ENCODE peak calls at places on chromosomes 11 and 22, in six cellular contexts. Z is HuH-7, X is GM12891, M is NCI-H460, O is iPS DF 6.9, A is HT-29. S is an unnamed sample.

GRCh38 chr11:129778877-129779276 is 36.8 kb upstream of the TMEM45B start:
- DNase-seq in O (no peak), M (no peak), X (no peak), A (no peak), Z (no peak), S (no peak)

GRCh38 chr11:124837491-124837856 is 27.8 kb upstream of the ROBO3 start:
- DNase-seq in M (peak; percentile 32), X (no peak), A (peak; percentile 89), O (no peak), Z (peak; percentile 62), S (no peak)

GRCh38 chr22:43128116-43128515 is 15.1 kb downstream of the MCAT start:
- DNase-seq in A (no peak), M (no peak), O (no peak), Z (no peak), X (no peak), S (no peak)

GRCh38 chr11:73961321-73961720 is 10.5 kb downstream of the DNAJB13 start:
- DNase-seq in O (no peak), X (no peak), A (no peak), M (no peak), Z (no peak), S (no peak)

GRCh38 chr11:2690261-2690575 is 9.6 kb downstream of the KCNQ1OT1 start:
- DNase-seq in O (no peak), M (no peak), X (no peak), Z (no peak), A (no peak), S (no peak)

GRCh38 chr11:68855205-68855978 is 13.7 kb upstream of the CPT1A start:
- DNase-seq in M (no peak), Z (no peak), O (no peak), A (no peak), X (no peak), S (no peak)

GRCh38 chr11:836274-836673 is 3.5 kb downstream of the CD151 start:
- DNase-seq in Z (no peak), A (no peak), X (no peak), M (no peak), O (no peak), S (no peak)

GRCh38 chr11:60485987-60486386 is 6.6 kb upstream of the MS4A12 start:
- DNase-seq in O (no peak), M (peak; percentile 14), X (peak; percentile 64), Z (peak; percentile 61), A (peak; percentile 89), S (no peak)

GRCh38 chr22:44211946-44212930 is 31.5 kb downstream of the PARVG start:
- DNase-seq in A (no peak), M (no peak), X (no peak), O (no peak), Z (no peak), S (no peak)

GRCh38 chr11:130087294-130087926 is 17.7 kb downstream of the APLP2 start:
- DNase-seq in Z (no peak), X (no peak), O (no peak), M (no peak), A (no peak), S (no peak)

GRCh38 chr11:107427569-107428180 is 29.9 kb downstream of the CWF19L2 start:
- DNase-seq in X (no peak), A (no peak), M (no peak), O (no peak), Z (no peak), S (no peak)

GRCh38 chr11:92765965-92766371 is 203.5 kb upstream of the MTNR1B start:
- DNase-seq in O (peak; percentile 43), M (no peak), Z (no peak), A (no peak), X (no peak), S (no peak)

GRCh38 chr11:130115218-130115617 is 44.4 kb upstream of the ST14 start:
- DNase-seq in M (no peak), O (no peak), Z (no peak), A (no peak), X (no peak), S (no peak)

GRCh38 chr11:131980878-131981668 is 610.7 kb downstream of the NTM start:
- DNase-seq in A (no peak), Z (no peak), X (no peak), O (no peak), M (no peak), S (no peak)

GRCh38 chr11:34427171-34427805 is 11.4 kb upstream of the CAT start:
- DNase-seq in O (no peak), M (peak; percentile 43), X (no peak), A (no peak), Z (no peak), S (no peak)

GRCh38 chr11:71192629-71193028 is 59.7 kb downstream of the SHANK2 start:
- DNase-seq in O (no peak), M (no peak), A (no peak), Z (no peak), X (no peak), S (no peak)

GRCh38 chr11:2804701-2805387 is 80.7 kb downstream of the CDKN1C start:
- DNase-seq in O (no peak), X (no peak), A (no peak), Z (no peak), M (no peak), S (peak; percentile 18)

GRCh38 chr22:31857247-31857646 is 87.1 kb upstream of the YWHAH start:
- DNase-seq in Z (no peak), X (no peak), O (peak; percentile 61), M (no peak), A (peak; percentile 77), S (no peak)

GRCh38 chr11:8219257-8220021 is 44.2 kb downstream of the LMO1 start:
- DNase-seq in X (peak; percentile 48), O (peak; percentile 33), Z (peak; percentile 89), A (peak; percentile 61), M (peak; percentile 41), S (no peak)

GRCh38 chr22:24129980-24130379 is 51.3 kb upstream of the SUSD2 start:
- DNase-seq in M (no peak), X (no peak), A (no peak), Z (no peak), O (no peak), S (no peak)

GRCh38 chr22:39526736-39527171 is 5.8 kb downstream of the RPS19BP1 start:
- DNase-seq in A (no peak), O (no peak), Z (no peak), M (no peak), X (no peak), S (no peak)

GRCh38 chr11:28619870-28620540 is 511.8 kb downstream of the METTL15 start:
- DNase-seq in O (no peak), Z (no peak), A (peak; percentile 70), X (no peak), M (peak; percentile 76), S (no peak)

GRCh38 chr11:22807855-22808558 is 21.6 kb downstream of the SVIP start:
- DNase-seq in Z (no peak), O (no peak), M (no peak), X (no peak), A (peak; percentile 40), S (no peak)

GRCh38 chr11:119787074-119787461 is 58.1 kb upstream of the NECTIN1 start:
- DNase-seq in O (no peak), Z (no peak), M (no peak), A (no peak), X (no peak), S (no peak)

GRCh38 chr11:128052912-128053641 is 534.3 kb downstream of the ETS1 start:
- DNase-seq in A (peak; percentile 19), M (no peak), X (no peak), Z (no peak), O (no peak), S (no peak)

GRCh38 chr11:86623041-86623621 is 49.3 kb downstream of the ME3 start:
- DNase-seq in A (no peak), M (no peak), Z (no peak), O (no peak), X (no peak), S (no peak)

GRCh38 chr11:115384236-115384635 is 120.0 kb downstream of the CADM1 start:
- DNase-seq in O (no peak), A (no peak), M (no peak), X (no peak), Z (no peak), S (no peak)

GRCh38 chr11:14519692-14520085 is 497 bp downstream of the PSMA1 start:
- DNase-seq in A (no peak), M (no peak), X (no peak), Z (no peak), O (no peak), S (no peak)

GRCh38 chr11:121716060-121716459 is 263.3 kb upstream of the SORL1-AS1 start:
- DNase-seq in A (no peak), O (no peak), Z (no peak), X (no peak), M (no peak), S (no peak)

GRCh38 chr11:125070699-125071254 is 7.7 kb downstream of the SLC37A2 start:
- DNase-seq in M (no peak), Z (peak; percentile 61), A (peak; percentile 43), O (no peak), X (no peak), S (peak; percentile 50)

GRCh38 chr11:6431861-6432260 is 8.9 kb downstream of the HPX start:
- DNase-seq in M (peak; percentile 12), Z (no peak), X (no peak), O (no peak), A (no peak), S (no peak)

GRCh38 chr11:120208012-120208441 is 2.8 kb upstream of the OAF start:
- DNase-seq in M (no peak), X (no peak), Z (no peak), A (no peak), O (no peak), S (no peak)

GRCh38 chr11:31810779-31811647 is at the start of gene PAX6:
- DNase-seq in A (no peak), X (no peak), O (no peak), Z (peak; percentile 99), M (peak; percentile 93), S (no peak)

GRCh38 chr22:27378343-27378800 is 423.2 kb downstream of the MN1 start:
- DNase-seq in M (no peak), Z (no peak), O (no peak), X (no peak), A (no peak), S (no peak)

GRCh38 chr22:20653012-20653794 is 120.7 kb upstream of the SERPIND1 start:
- DNase-seq in O (no peak), A (no peak), X (no peak), Z (no peak), M (no peak), S (no peak)

GRCh38 chr11:77089004-77089545 is 13.6 kb upstream of the OMP start:
- DNase-seq in X (no peak), M (no peak), A (no peak), Z (no peak), O (no peak), S (no peak)

GRCh38 chr11:62810748-62811147 is 5.5 kb upstream of the NXF1 start:
- DNase-seq in A (no peak), X (no peak), M (no peak), Z (no peak), O (no peak), S (no peak)

GRCh38 chr11:4026389-4026788 is 68.2 kb upstream of the RRM1 start:
- DNase-seq in X (no peak), M (no peak), A (no peak), O (no peak), Z (no peak), S (no peak)

S was measured in omental fat pad.